ENCODE peak calls at places on chromosomes 2 and 18, in six cellular contexts. U is prostate gland, S is HFF-Myc, C is PC-9, L is dorsolateral prefrontal cortex, M is astrocyte of the spinal cord. B is an unnamed sample.

GRCh38 chr2:168521342-168521741 is 65.3 kb downstream of the CERS6 start:
- DNase-seq in U (no peak), S (no peak), C (no peak), M (no peak), L (no peak), B (no peak)

GRCh38 chr2:221501210-221501882 is 70.8 kb downstream of the EPHA4 start:
- DNase-seq in L (no peak), S (no peak), M (peak; percentile 64), C (peak; percentile 81), U (no peak), B (peak; percentile 79)

GRCh38 chr2:132654968-132655367 is 15.0 kb downstream of the LYPD1 start:
- DNase-seq in S (no peak), M (no peak), U (no peak), C (no peak), L (no peak), B (no peak)

GRCh38 chr18:39314595-39314994 is 1749.0 kb upstream of the CELF4 start:
- DNase-seq in U (no peak), S (no peak), L (no peak), M (no peak), C (no peak), B (no peak)

GRCh38 chr18:13447621-13448020 is 229.1 kb downstream of the LDLRAD4 start:
- DNase-seq in U (no peak), C (no peak), M (peak; percentile 87), L (no peak), S (no peak), B (peak; percentile 75)

GRCh38 chr2:28004086-28004485 is 113.6 kb downstream of the BABAM2 start:
- DNase-seq in C (peak; percentile 58), U (no peak), S (peak; percentile 51), L (no peak), M (peak; percentile 94), B (peak; percentile 88)

GRCh38 chr2:158191569-158191968 is 89.9 kb downstream of the UPP2 start:
- DNase-seq in C (no peak), U (no peak), S (no peak), L (no peak), M (no peak), B (no peak)

GRCh38 chr2:170191166-170191872 is 13.4 kb downstream of the MYO3B start:
- DNase-seq in M (no peak), U (no peak), C (no peak), L (no peak), S (no peak), B (no peak)

GRCh38 chr2:168669151-168669550 is 133.3 kb upstream of the NOSTRIN start:
- DNase-seq in S (no peak), U (no peak), L (no peak), M (no peak), C (no peak), B (no peak)

GRCh38 chr2:121634354-121635307 is 14.6 kb downstream of the CLASP1 start:
- DNase-seq in C (peak; percentile 71), M (peak; percentile 33), U (peak; percentile 20), S (no peak), L (no peak), B (no peak)

GRCh38 chr2:222240676-222241049 is 58.1 kb downstream of the PAX3 start:
- DNase-seq in S (no peak), C (no peak), L (no peak), U (no peak), M (no peak), B (no peak)

GRCh38 chr18:7592305-7593071 is 25.4 kb downstream of the PTPRM start:
- DNase-seq in L (no peak), C (no peak), M (no peak), S (no peak), U (no peak), B (no peak)

GRCh38 chr2:228401065-228401912 is 219.8 kb upstream of the SPHKAP start:
- DNase-seq in L (no peak), M (no peak), C (no peak), S (no peak), U (no peak), B (no peak)

GRCh38 chr2:127551221-127551930 is 15.9 kb downstream of the MYO7B start:
- DNase-seq in C (no peak), L (no peak), M (no peak), U (no peak), S (no peak), B (no peak)

GRCh38 chr2:82837588-82838304 is 1621.3 kb downstream of the SUCLG1 start:
- DNase-seq in L (no peak), S (peak; percentile 6), C (no peak), U (no peak), M (peak; percentile 90), B (peak; percentile 29)

GRCh38 chr2:231570903-231571302 is 21.8 kb upstream of the TEX44 start:
- DNase-seq in S (no peak), U (no peak), C (no peak), L (no peak), M (no peak), B (no peak)

GRCh38 chr2:175630319-175631246 is 371.5 kb downstream of the LNPK start:
- DNase-seq in L (no peak), M (no peak), C (no peak), S (no peak), U (no peak), B (no peak)

GRCh38 chr2:152372438-152372984 is 37.5 kb downstream of the FMNL2 start:
- DNase-seq in M (no peak), U (no peak), L (no peak), S (no peak), C (no peak), B (no peak)

GRCh38 chr2:190413421-190413820 is 5.3 kb downstream of the MFSD6 start:
- DNase-seq in L (no peak), U (peak; percentile 83), C (no peak), M (no peak), S (no peak), B (no peak)

GRCh38 chr2:152426801-152427200 is 91.8 kb downstream of the FMNL2 start:
- DNase-seq in S (no peak), M (no peak), C (no peak), L (no peak), U (no peak), B (no peak)

GRCh38 chr2:192157776-192158175 is 37.0 kb downstream of the TMEFF2 start:
- DNase-seq in M (no peak), L (no peak), S (no peak), C (no peak), U (no peak), B (no peak)

GRCh38 chr2:192159764-192160163 is 35.0 kb downstream of the TMEFF2 start:
- DNase-seq in M (no peak), L (no peak), U (no peak), S (no peak), C (no peak), B (no peak)

GRCh38 chr2:192159215-192159614 is 35.5 kb downstream of the TMEFF2 start:
- DNase-seq in S (no peak), L (no peak), C (no peak), M (no peak), U (no peak), B (no peak)

GRCh38 chr2:192162392-192163042 is 32.2 kb downstream of the TMEFF2 start:
- DNase-seq in L (no peak), U (peak; percentile 69), C (peak; percentile 40), S (peak; percentile 50), M (peak; percentile 82), B (no peak)

DNA sequence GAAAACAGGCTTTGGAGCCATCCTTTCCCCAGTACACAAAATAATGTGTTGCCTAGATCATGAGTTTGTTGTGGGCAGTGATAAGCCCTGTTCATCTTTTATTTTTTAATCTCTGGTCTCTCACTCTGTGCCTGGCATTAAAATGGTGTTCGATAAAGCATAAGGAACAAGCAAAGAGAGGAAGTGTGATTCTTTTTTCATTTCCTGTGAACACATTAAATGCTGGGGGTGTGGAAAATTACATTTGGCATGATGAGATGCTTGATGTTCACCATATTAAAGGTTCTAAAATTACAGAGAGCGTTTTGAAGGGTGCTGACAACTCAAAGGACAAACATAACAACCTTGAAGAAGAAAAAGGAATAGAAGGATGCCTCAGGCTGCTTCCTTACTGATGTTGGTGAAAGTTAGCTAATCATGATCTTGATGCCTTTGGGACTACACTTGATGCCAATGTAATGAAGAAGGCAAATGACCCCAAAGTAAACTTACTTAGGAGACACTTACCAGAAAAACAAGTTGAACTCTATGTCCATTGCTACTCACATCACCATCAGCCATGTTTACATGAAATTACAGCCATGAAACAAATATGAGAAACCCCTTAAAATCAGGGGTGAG is 33.0 kb downstream of the TMEFF2 start:
- DNase-seq in S (no peak), U (no peak), C (no peak), M (no peak), L (no peak), B (no peak)
- H3K4me3 ChIP-seq in S (no peak overlapping the region), U (no peak overlapping the region), C (no peak overlapping the region), M (no peak overlapping the region), L (no peak overlapping the region), B (no peak overlapping the region)

GRCh38 chr2:10471956-10472355 is 23.8 kb upstream of the ODC1 start:
- DNase-seq in M (no peak), U (no peak), L (no peak), C (no peak), S (no peak), B (no peak)
- TF ChIP-seq CTCF in M (no peak), U (no peak), L (no peak), C (no peak), S (no peak), B (peak; percentile 36)

DNA sequence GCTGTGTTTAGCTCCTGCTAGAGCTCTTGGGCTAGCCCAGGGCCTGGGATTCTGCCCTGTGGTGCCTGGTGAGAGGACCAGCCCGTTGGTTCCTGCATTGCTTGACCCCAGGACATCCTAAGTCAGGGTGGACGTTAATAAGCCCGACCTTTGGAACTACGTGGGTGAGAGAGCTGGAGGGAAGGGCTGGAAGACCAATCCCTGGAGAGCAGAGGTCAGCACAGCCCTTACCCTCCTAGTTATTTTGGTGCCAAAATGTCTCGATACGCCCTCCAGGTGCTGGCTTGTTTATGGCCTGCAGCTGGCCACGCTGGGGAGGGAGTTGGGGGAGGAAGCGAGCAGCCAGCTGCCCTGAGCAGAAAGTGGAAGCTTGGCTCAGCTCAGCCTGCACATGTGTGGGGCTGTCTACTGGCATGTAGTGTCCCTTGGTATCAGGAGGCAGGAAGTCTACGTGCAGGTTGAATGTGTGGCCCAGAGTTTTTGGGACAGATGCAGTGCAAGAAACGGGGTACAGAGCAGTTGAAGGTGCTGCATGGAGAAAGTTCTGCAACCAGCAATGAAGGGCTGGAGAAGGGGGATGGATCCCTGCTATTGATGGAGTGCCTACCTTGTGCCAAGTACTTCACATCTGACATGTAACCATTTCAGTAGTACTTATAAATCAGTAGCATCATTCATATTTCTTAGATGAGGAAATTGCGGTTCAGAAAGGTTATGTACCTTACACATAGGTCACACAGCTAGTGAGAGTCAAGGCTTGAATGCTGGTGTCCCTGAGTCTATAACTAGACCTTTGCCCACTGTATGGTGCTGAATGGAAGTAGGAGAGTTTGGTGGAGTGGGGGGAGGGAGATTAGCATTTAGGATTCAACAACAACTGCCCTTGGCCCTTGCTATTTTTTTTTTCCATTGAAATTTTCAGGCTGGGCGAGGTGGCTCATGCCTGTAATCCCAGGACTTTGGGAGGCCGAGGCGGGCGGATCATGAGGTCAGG is 5.0 kb upstream of the DGKD start:
- DNase-seq in S (peak; percentile 17), M (no peak), L (peak; percentile 83), C (no peak), U (no peak), B (no peak)
- H3K4me3 ChIP-seq in S (no peak overlapping the region), M (no peak overlapping the region), L (no peak overlapping the region), C (no peak overlapping the region), U (no peak overlapping the region), B (no peak overlapping the region)

DNA sequence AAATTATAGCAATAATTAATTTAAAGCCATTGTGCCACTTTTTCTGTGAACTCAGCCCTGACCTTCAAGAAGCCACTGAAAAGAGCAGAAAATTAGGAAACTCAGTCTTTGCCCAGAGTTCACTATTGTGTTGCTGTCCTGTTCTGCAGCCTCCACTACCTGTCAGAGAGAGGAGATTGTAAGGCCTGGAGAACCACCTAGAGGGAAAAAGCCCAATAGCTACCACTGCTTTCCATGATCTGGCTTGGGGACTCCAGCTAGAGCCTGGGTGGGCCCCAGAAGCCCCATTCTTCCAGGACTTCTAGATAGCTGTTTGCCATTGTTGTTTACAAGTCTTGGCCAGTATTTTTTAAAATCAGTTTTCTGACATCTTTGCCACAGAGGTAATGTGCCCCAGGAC is 176.1 kb upstream of the KLF7 start:
- DNase-seq in C (no peak), M (no peak), U (no peak), S (no peak), L (no peak), B (no peak)
- TF ChIP-seq CTCF in C (no peak), M (no peak), U (no peak), S (no peak), L (no peak), B (no peak)